ENCODE peak calls at places on chromosomes 3 and 15, in four cellular contexts. E, C, D and X are unnamed samples.

GRCh38 chr3:100256724-100257123 is 4.1 kb upstream of the TBC1D23 start:
- DNase-seq in E (no peak), C (no peak), D (no peak), X (peak; percentile 40)

GRCh38 chr3:140466535-140466934 is 211.3 kb upstream of the TRIM42 start:
- DNase-seq in E (no peak), C (no peak), D (no peak), X (no peak)

GRCh38 chr15:98650871-98651481 is 2.6 kb downstream of the IGF1R start:
- DNase-seq in E (no peak), C (no peak), D (no peak), X (no peak)

GRCh38 chr3:42503957-42504333 is 1.5 kb downstream of the VIPR1 start:
- DNase-seq in E (no peak), C (peak; percentile 28), D (no peak), X (no peak)

GRCh38 chr15:88331291-88331690 is 74.8 kb upstream of the NTRK3 start:
- DNase-seq in E (peak; percentile 75), C (peak; percentile 96), D (no peak), X (peak; percentile 62)

GRCh38 chr15:75107905-75108838 is 84.8 kb downstream of the PPCDC start:
- DNase-seq in E (peak; percentile 14), C (no peak), D (peak; percentile 74), X (no peak)

GRCh38 chr3:129686941-129687340 is 80.5 kb upstream of the PLXND1 start:
- DNase-seq in E (peak; percentile 22), C (no peak), D (no peak), X (no peak)

GRCh38 chr15:101250331-101250730 is 1.5 kb downstream of the CHSY1 start:
- DNase-seq in E (no peak), C (no peak), D (no peak), X (no peak)

GRCh38 chr3:14127516-14128161 is 2.8 kb downstream of the TMEM43 start:
- DNase-seq in E (no peak), C (no peak), D (no peak), X (no peak)

GRCh38 chr3:151838574-151839312 is 24.8 kb downstream of the AADAC start:
- DNase-seq in E (peak; percentile 43), C (no peak), D (peak; percentile 2), X (peak; percentile 31)

GRCh38 chr3:73401058-73401457 is 223.7 kb downstream of the PDZRN3 start:
- DNase-seq in E (no peak), C (no peak), D (no peak), X (no peak)

GRCh38 chr3:54882114-54882833 is 45.6 kb downstream of the LRTM1 start:
- DNase-seq in E (no peak), C (no peak), D (no peak), X (no peak)

GRCh38 chr3:187012609-187013051 is 82.3 kb downstream of the ST6GAL1 start:
- DNase-seq in E (no peak), C (peak; percentile 44), D (no peak), X (no peak)

GRCh38 chr3:124248471-124249028 is 256.6 kb upstream of the ROPN1 start:
- DNase-seq in E (peak; percentile 11), C (no peak), D (no peak), X (peak; percentile 52)

GRCh38 chr15:42800731-42801474 is 64.0 kb upstream of the CDAN1 start:
- DNase-seq in E (no peak), C (peak; percentile 73), D (no peak), X (no peak)

GRCh38 chr15:27479232-27480140 is 508.5 kb downstream of the GABRG3 start:
- DNase-seq in E (no peak), C (no peak), D (no peak), X (no peak)

GRCh38 chr3:124686028-124686670 is 44.1 kb upstream of the UMPS start:
- DNase-seq in E (no peak), C (no peak), D (no peak), X (no peak)

GRCh38 chr15:51251591-51251990 is 86.8 kb downstream of the CYP19A1 start:
- DNase-seq in E (no peak), C (no peak), D (no peak), X (no peak)

GRCh38 chr3:143825513-143825912 is 22.8 kb downstream of the SLC9A9 start:
- DNase-seq in E (no peak), C (no peak), D (peak; percentile 50), X (no peak)

GRCh38 chr3:182325213-182325941 is 467.9 kb upstream of the ATP11B start:
- DNase-seq in E (no peak), C (no peak), D (peak; percentile 1), X (no peak)

GRCh38 chr15:88256261-88257230 is at the start of gene NTRK3:
- DNase-seq in E (no peak), C (peak; percentile 65), D (no peak), X (peak; percentile 72)

GRCh38 chr3:14337828-14338227 is 64.6 kb upstream of the SLC6A6 start:
- DNase-seq in E (no peak), C (no peak), D (no peak), X (no peak)

GRCh38 chr3:138940446-138940845 is 6.5 kb downstream of the FOXL2 start:
- DNase-seq in E (no peak), C (no peak), D (no peak), X (no peak)

GRCh38 chr3:149576071-149576564 is 81.7 kb downstream of the WWTR1 start:
- DNase-seq in E (peak; percentile 65), C (no peak), D (no peak), X (no peak)
- H3K4me1 ChIP-seq in E (no peaks in the 10 kb centered on the region), C (peaks cover 15% of the 10 kb centered on the region), D (peaks cover 60% of the 10 kb centered on the region), X (peaks cover 14% of the 10 kb centered on the region)

GRCh38 chr3:105014631-105015030 is 352.1 kb upstream of the ALCAM start:
- DNase-seq in E (no peak), C (no peak), D (no peak), X (no peak)
- TF ChIP-seq NRF1 in E (no peak), C (no peak), D (no peak), X (no peak)

GRCh38 chr15:67043939-67044771 is 21.2 kb upstream of the SMAD3 start:
- DNase-seq in E (no peak), C (peak; percentile 53), D (no peak), X (no peak)

GRCh38 chr15:67048281-67049279 is 16.8 kb upstream of the SMAD3 start:
- DNase-seq in E (no peak), C (no peak), D (no peak), X (no peak)

GRCh38 chr15:67050062-67050461 is 15.3 kb upstream of the SMAD3 start:
- DNase-seq in E (no peak), C (no peak), D (no peak), X (no peak)

GRCh38 chr15:67049351-67050044 is 15.9 kb upstream of the SMAD3 start:
- DNase-seq in E (no peak), C (no peak), D (no peak), X (no peak)

GRCh38 chr15:67047149-67047661 is 18.2 kb upstream of the SMAD3 start:
- DNase-seq in E (no peak), C (no peak), D (no peak), X (no peak)
- H3K4me1 ChIP-seq in E (peaks cover under 1% of the 10 kb centered on the region), C (peaks cover 4% of the 10 kb centered on the region), D (peaks cover 16% of the 10 kb centered on the region), X (peaks cover 30% of the 10 kb centered on the region)

GRCh38 chr3:9782777-9783176 is 9.5 kb downstream of the TADA3 start:
- DNase-seq in E (no peak), C (no peak), D (no peak), X (no peak)

GRCh38 chr3:9781978-9782575 is 10.2 kb downstream of the TADA3 start:
- DNase-seq in E (no peak), C (no peak), D (no peak), X (no peak)

GRCh38 chr3:9785602-9786001 is 6.7 kb downstream of the TADA3 start:
- DNase-seq in E (peak; percentile 67), C (no peak), D (no peak), X (peak; percentile 62)

GRCh38 chr3:9784876-9785443 is 7.3 kb downstream of the TADA3 start:
- DNase-seq in E (no peak), C (no peak), D (no peak), X (no peak)

GRCh38 chr3:9783954-9784353 is 8.3 kb downstream of the TADA3 start:
- DNase-seq in E (no peak), C (no peak), D (no peak), X (no peak)
- TF ChIP-seq NRF1 in E (no peak), C (no peak), D (no peak), X (no peak)

GRCh38 chr3:39144095-39144747 is 9.2 kb downstream of the CSRNP1 start:
- DNase-seq in E (no peak), C (no peak), D (no peak), X (peak; percentile 67)
- H3K4me1 ChIP-seq in E (peaks cover 36% of the 10 kb centered on the region), C (peaks cover 3% of the 10 kb centered on the region), D (peaks cover 30% of the 10 kb centered on the region), X (peaks cover 36% of the 10 kb centered on the region)

DNA sequence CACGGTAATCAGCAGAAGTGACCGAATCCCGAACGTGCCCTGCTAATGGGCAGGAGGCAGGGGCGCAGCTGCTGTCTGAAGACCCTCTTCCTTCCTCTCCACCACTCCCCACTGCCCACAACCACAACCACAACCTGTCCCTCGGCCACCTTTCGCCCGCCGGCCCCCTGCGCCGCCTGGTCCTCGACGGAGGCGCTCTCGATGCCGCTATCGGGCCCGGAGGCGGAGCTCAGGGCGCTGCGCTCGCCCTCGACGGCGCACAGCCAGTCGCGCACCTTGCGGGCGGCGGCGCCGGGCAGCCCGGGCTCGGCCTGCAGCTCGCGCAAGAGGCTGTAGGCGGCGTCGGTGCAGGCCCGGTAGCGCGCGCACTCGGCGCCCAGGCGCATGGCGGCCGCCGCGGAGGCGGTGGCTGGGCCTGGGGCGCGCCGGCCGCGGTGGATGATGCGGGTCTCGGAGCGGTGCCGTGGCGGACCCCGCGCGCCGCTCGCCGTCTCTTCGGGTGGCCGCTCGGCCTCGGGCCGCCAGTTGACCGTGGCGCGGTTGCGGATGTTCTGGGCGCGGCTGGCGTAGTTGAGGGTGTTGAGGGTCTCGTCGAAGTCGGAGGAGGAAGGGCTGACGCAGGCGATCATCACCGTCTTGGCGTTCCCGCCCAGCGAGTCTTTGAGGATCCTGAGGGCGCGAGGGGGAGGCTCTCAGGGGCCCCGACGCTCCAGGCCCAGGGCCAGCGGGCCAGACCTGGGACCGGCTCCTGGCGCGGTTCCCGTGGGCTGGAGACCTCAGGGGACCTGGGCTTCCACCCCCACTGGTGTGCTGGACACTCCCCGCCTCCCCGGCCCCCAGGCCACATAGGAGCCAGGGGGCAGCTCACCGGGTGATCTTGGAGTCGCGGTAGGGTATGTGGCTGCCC is 6.9 kb downstream of the KIF7 start:
- DNase-seq in E (no peak), C (peak; percentile 46), D (no peak), X (no peak)
- TF ChIP-seq NRF1 in E (no peak), C (no peak), D (no peak), X (no peak)